ENCODE peak calls at places on chromosomes 16 and 17, in ten cellular contexts. G is H7, I is fibroblast of the conjunctiva, N is GM13977, B is foreskin fibroblast, L is stomach, J is WERI-Rb-1, K is mammary epithelial cell, H is mesothelial cell of epicardium, T is MV-4-11. P is an unnamed sample.

GRCh38 chr16:70433456-70434103 is 5.3 kb downstream of the ST3GAL2 start:
- DNase-seq in G (no peak), I (no peak), N (no peak), B (peak; percentile 87), L (no peak), J (no peak), K (no peak), H (no peak), T (peak; percentile 34), P (no peak)

GRCh38 chr17:48278755-48279491 is 151.1 kb downstream of the SKAP1 start:
- DNase-seq in G (no peak), I (no peak), N (no peak), B (no peak), L (no peak), J (no peak), K (no peak), H (no peak), T (no peak), P (no peak)

GRCh38 chr16:76650579-76650978 is 373.4 kb downstream of the CNTNAP4 start:
- DNase-seq in G (no peak), I (no peak), N (no peak), B (no peak), L (no peak), J (no peak), K (peak; percentile 17), H (no peak), T (no peak), P (no peak)

GRCh38 chr17:55598495-55598894 is 87.2 kb upstream of the SMIM36 start:
- DNase-seq in G (no peak), I (no peak), N (no peak), B (no peak), L (no peak), J (no peak), K (no peak), H (no peak), T (no peak), P (no peak)

GRCh38 chr16:84048871-84049270 is 6.3 kb upstream of the SLC38A8 start:
- DNase-seq in G (no peak), I (no peak), N (no peak), B (no peak), L (no peak), J (no peak), K (no peak), H (no peak), T (no peak), P (no peak)

GRCh38 chr17:31724026-31724425 is 135.0 kb downstream of the COPRS start:
- DNase-seq in G (no peak), I (no peak), N (no peak), B (peak; percentile 30), L (no peak), J (no peak), K (peak; percentile 4), H (no peak), T (peak; percentile 72), P (no peak)

GRCh38 chr16:5709889-5710288 is 612.3 kb upstream of the EEF2KMT start:
- DNase-seq in G (peak; percentile 35), I (no peak), N (no peak), B (no peak), L (no peak), J (no peak), K (no peak), H (peak; percentile 46), T (no peak), P (no peak)

GRCh38 chr16:70665806-70666735 is 19.7 kb downstream of the IL34 start:
- DNase-seq in G (peak; percentile 42), I (no peak), N (no peak), B (no peak), L (no peak), J (no peak), K (no peak), H (no peak), T (no peak), P (no peak)

GRCh38 chr17:83196973-83197880 is 117.8 kb downstream of the METRNL start:
- DNase-seq in G (no peak), I (peak; percentile 54), N (no peak), B (peak; percentile 70), L (no peak), J (no peak), K (no peak), H (no peak), T (no peak), P (no peak)

GRCh38 chr16:34050787-34051320 is 591.4 kb downstream of the TP53TG3F start:
- DNase-seq in G (peak; percentile 3), I (no peak), N (no peak), B (no peak), L (no peak), J (no peak), K (no peak), H (no peak), T (no peak), P (no peak)

GRCh38 chr17:75319818-75320691 is 30.8 kb upstream of the SLC25A19 start:
- DNase-seq in G (no peak), I (no peak), N (peak; percentile 74), B (peak; percentile 15), L (no peak), J (no peak), K (no peak), H (no peak), T (no peak), P (no peak)

GRCh38 chr16:1661826-1662225 is 16.3 kb upstream of the JPT2 start:
- DNase-seq in G (no peak), I (no peak), N (no peak), B (no peak), L (no peak), J (no peak), K (no peak), H (no peak), T (no peak), P (no peak)

GRCh38 chr17:75913537-75914210 is 9.0 kb upstream of the MRPL38 start:
- DNase-seq in G (peak; percentile 54), I (no peak), N (no peak), B (no peak), L (no peak), J (no peak), K (no peak), H (no peak), T (no peak), P (no peak)

GRCh38 chr17:6476834-6477210 is 32.6 kb downstream of the PIMREG start:
- DNase-seq in G (no peak), I (no peak), N (no peak), B (no peak), L (no peak), J (no peak), K (no peak), H (no peak), T (no peak), P (no peak)

GRCh38 chr17:56679148-56679766 is 85.8 kb downstream of the NOG start:
- DNase-seq in G (peak; percentile 64), I (peak; percentile 12), N (peak; percentile 40), B (peak; percentile 23), L (no peak), J (no peak), K (peak; percentile 34), H (no peak), T (no peak), P (no peak)

GRCh38 chr17:17724307-17724921 is 43.2 kb downstream of the RAI1 start:
- DNase-seq in G (peak; percentile 95), I (no peak), N (peak; percentile 92), B (no peak), L (no peak), J (peak; percentile 55), K (no peak), H (no peak), T (no peak), P (no peak)